ENCODE peak calls at places on chromosomes 7 and 10, in seven cellular contexts. Q is AG04449, E is pancreas, S is left lung, W is left ventricle myocardium inferior, F is cardiac fibroblast, J is Peyer's patch. V is an unnamed sample.

GRCh38 chr10:63588436-63589180 is 67.4 kb downstream of the REEP3 start:
- DNase-seq in Q (no peak), E (no peak), S (no peak), W (no peak), F (peak), J (no peak), V (no peak)

GRCh38 chr7:116588641-116589594 is 64.1 kb downstream of the CAV1 start:
- DNase-seq in Q (no peak), E (no peak), S (no peak), W (no peak), F (peak), J (no peak), V (no peak)

GRCh38 chr10:88618496-88618895 is 31.9 kb downstream of the LIPJ start:
- DNase-seq in Q (no peak), E (no peak), S (no peak), W (no peak), F (no peak), J (no peak), V (no peak)

GRCh38 chr7:57179776-57180415 is 47.7 kb upstream of the ZNF479 start:
- DNase-seq in Q (no peak), E (no peak), S (no peak), W (no peak), F (no peak), J (no peak), V (no peak)

GRCh38 chr7:139745330-139746143 is 32.3 kb downstream of the HIPK2 start:
- DNase-seq in Q (no peak), E (no peak), S (no peak), W (no peak), F (peak), J (no peak), V (no peak)

GRCh38 chr10:15624405-15625191 is 95.1 kb downstream of the ITGA8 start:
- DNase-seq in Q (peak), E (no peak), S (no peak), W (no peak), F (peak), J (no peak), V (peak)

GRCh38 chr10:34187201-34187600 is 627.9 kb downstream of the PARD3 start:
- DNase-seq in Q (no peak), E (no peak), S (no peak), W (no peak), F (peak), J (no peak), V (peak)

GRCh38 chr10:49756031-49756430 is 6.1 kb downstream of the OGDHL start:
- DNase-seq in Q (no peak), E (no peak), S (no peak), W (no peak), F (no peak), J (no peak), V (no peak)

GRCh38 chr10:100022403-100022802 is 12.7 kb upstream of the DNMBP start:
- DNase-seq in Q (no peak), E (no peak), S (no peak), W (no peak), F (no peak), J (no peak), V (no peak)

GRCh38 chr10:934746-935406 is 3.4 kb upstream of the LARP4B start:
- DNase-seq in Q (no peak), E (no peak), S (no peak), W (no peak), F (no peak), J (no peak), V (no peak)

GRCh38 chr7:144513332-144513731 is 109.8 kb upstream of the NOBOX start:
- DNase-seq in Q (no peak), E (no peak), S (no peak), W (no peak), F (peak), J (no peak), V (no peak)

GRCh38 chr10:89888647-89889046 is 187.3 kb downstream of the KIF20B start:
- DNase-seq in Q (no peak), E (no peak), S (no peak), W (no peak), F (no peak), J (peak), V (no peak)

GRCh38 chr10:75632750-75633462 is 201.5 kb downstream of the LRMDA start:
- DNase-seq in Q (no peak), E (no peak), S (no peak), W (peak), F (peak), J (no peak), V (no peak)

GRCh38 chr10:2791774-2792443 is 275.4 kb upstream of the PFKP start:
- DNase-seq in Q (no peak), E (no peak), S (no peak), W (no peak), F (no peak), J (no peak), V (no peak)

GRCh38 chr10:128629111-128630096 is 503.2 kb upstream of the MKI67 start:
- DNase-seq in Q (no peak), E (no peak), S (no peak), W (no peak), F (peak), J (no peak), V (no peak)

GRCh38 chr10:63247771-63248170 is 114.6 kb downstream of the NRBF2 start:
- DNase-seq in Q (no peak), E (no peak), S (no peak), W (no peak), F (peak), J (no peak), V (no peak)

GRCh38 chr10:17659328-17659727 is 15.4 kb downstream of the STAM start:
- DNase-seq in Q (no peak), E (no peak), S (no peak), W (no peak), F (no peak), J (no peak), V (no peak)

GRCh38 chr7:151249732-151250072 is 1.2 kb upstream of the SMARCD3 start:
- DNase-seq in Q (no peak), E (peak), S (peak), W (peak), F (peak), J (no peak), V (no peak)

GRCh38 chr10:69337312-69338132 is 59.2 kb downstream of the HK1 start:
- DNase-seq in Q (no peak), E (no peak), S (peak), W (peak), F (peak), J (no peak), V (peak)

GRCh38 chr10:43899224-43899959 is 250.7 kb upstream of the ZNF32 start:
- DNase-seq in Q (no peak), E (no peak), S (no peak), W (no peak), F (no peak), J (no peak), V (no peak)

GRCh38 chr7:73833251-73833919 is 2.6 kb downstream of the CLDN4 start:
- DNase-seq in Q (no peak), E (peak), S (peak), W (no peak), F (no peak), J (no peak), V (no peak)

GRCh38 chr10:97228130-97228774 is 42.5 kb upstream of the SLIT1 start:
- DNase-seq in Q (no peak), E (no peak), S (no peak), W (no peak), F (no peak), J (no peak), V (no peak)

GRCh38 chr10:3512263-3512662 is 272.7 kb downstream of the KLF6 start:
- DNase-seq in Q (no peak), E (no peak), S (no peak), W (no peak), F (no peak), J (no peak), V (no peak)

GRCh38 chr7:47465191-47465590 is 116.7 kb downstream of the TNS3 start:
- DNase-seq in Q (no peak), E (no peak), S (no peak), W (no peak), F (peak), J (no peak), V (no peak)

GRCh38 chr10:31706464-31706863 is 222.2 kb downstream of the ARHGAP12 start:
- DNase-seq in Q (no peak), E (no peak), S (no peak), W (no peak), F (no peak), J (no peak), V (no peak)

GRCh38 chr10:681670-682318 is 7.7 kb downstream of the DIP2C start:
- DNase-seq in Q (no peak), E (no peak), S (no peak), W (no peak), F (peak), J (no peak), V (no peak)

GRCh38 chr10:125156739-125157472 is 3.5 kb downstream of the CTBP2 start:
- DNase-seq in Q (no peak), E (peak), S (no peak), W (no peak), F (no peak), J (no peak), V (no peak)
- H3K4me3 ChIP-seq in Q (peak), E (peak), S (peak), W (peak), F (no peak), J (no peak), V (peak)

DNA sequence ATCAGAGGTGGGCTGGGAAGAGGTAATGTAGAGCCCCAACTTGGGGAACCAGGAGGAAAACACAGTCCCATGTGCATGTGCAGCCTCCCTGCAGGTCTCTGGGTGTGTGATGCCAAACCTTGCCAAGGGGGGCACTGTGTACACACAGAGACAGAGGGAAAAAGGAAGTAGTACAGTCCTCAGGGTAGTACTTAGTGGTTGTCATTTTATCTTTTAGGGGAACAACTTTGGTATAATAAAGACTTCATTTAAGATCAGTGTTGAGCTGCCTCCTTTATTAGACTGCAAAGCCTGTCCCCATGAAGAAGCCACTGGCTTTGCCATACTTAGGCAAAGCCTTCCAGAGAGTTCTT is 151.8 kb downstream of the CDH23 start:
- DNase-seq in Q (no peak), E (no peak), S (no peak), W (no peak), F (peak), J (no peak), V (no peak)
- TF ChIP-seq CTCF in Q (peak), E (no peak), S (peak), W (peak), F (peak), J (peak), V (peak)

GRCh38 chr7:156614434-156615264 is 25.9 kb upstream of the RNF32 start:
- DNase-seq in Q (no peak), E (no peak), S (no peak), W (no peak), F (no peak), J (no peak), V (no peak)

GRCh38 chr7:156618791-156619367 is 21.7 kb upstream of the RNF32 start:
- DNase-seq in Q (no peak), E (no peak), S (no peak), W (no peak), F (no peak), J (no peak), V (no peak)

GRCh38 chr7:156617215-156617614 is 23.4 kb upstream of the RNF32 start:
- DNase-seq in Q (no peak), E (no peak), S (no peak), W (no peak), F (no peak), J (no peak), V (no peak)

GRCh38 chr7:156618078-156618790 is 22.3 kb upstream of the RNF32 start:
- DNase-seq in Q (no peak), E (no peak), S (no peak), W (no peak), F (no peak), J (no peak), V (no peak)

GRCh38 chr7:156616269-156617202 is 24.0 kb upstream of the RNF32 start:
- DNase-seq in Q (no peak), E (no peak), S (no peak), W (no peak), F (no peak), J (no peak), V (no peak)
- H3K4me3 ChIP-seq in Q (no peak), E (no peak), S (peak), W (peak), F (no peak), J (no peak), V (no peak)

GRCh38 chr7:120955577-120956149 is 5.1 kb downstream of the ING3 start:
- DNase-seq in Q (no peak), E (no peak), S (no peak), W (no peak), F (no peak), J (no peak), V (no peak)
- TF ChIP-seq CTCF in Q (no peak), E (no peak), S (no peak), W (no peak), F (no peak), J (no peak), V (no peak)

GRCh38 chr10:103600325-103600724 is 106.8 kb downstream of the NEURL1 start:
- DNase-seq in Q (no peak), E (no peak), S (no peak), W (no peak), F (no peak), J (no peak), V (no peak)

GRCh38 chr10:103598654-103599115 is 105.2 kb downstream of the NEURL1 start:
- DNase-seq in Q (peak), E (no peak), S (no peak), W (no peak), F (peak), J (no peak), V (peak)

GRCh38 chr10:103599907-103600306 is 106.4 kb downstream of the NEURL1 start:
- DNase-seq in Q (no peak), E (no peak), S (no peak), W (no peak), F (no peak), J (no peak), V (no peak)

GRCh38 chr10:103600956-103601569 is 107.6 kb downstream of the NEURL1 start:
- DNase-seq in Q (no peak), E (no peak), S (no peak), W (no peak), F (no peak), J (no peak), V (no peak)

DNA sequence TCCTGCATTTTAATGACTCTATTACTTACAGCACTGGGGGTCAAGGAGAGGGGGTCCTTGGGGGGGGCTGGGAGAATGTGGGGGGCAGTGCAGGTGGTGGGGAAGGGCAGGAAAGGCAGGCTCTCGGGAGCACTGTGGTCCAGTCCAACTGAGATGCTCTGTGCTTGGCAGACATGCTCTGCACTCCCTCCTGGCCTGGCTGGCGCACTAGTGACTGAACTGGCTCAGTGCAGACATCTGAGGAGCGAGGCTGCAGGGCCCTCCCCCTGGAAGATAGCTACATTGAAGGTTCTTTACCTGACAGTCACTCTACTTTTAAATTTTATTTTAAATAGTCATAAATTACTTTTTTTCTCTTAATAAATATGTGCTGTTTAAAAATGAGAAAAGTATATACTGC is 105.7 kb downstream of the NEURL1 start:
- DNase-seq in Q (no peak), E (no peak), S (no peak), W (no peak), F (no peak), J (no peak), V (no peak)
- H3K4me3 ChIP-seq in Q (no peak), E (no peak), S (no peak), W (no peak), F (no peak), J (no peak), V (no peak)

DNA sequence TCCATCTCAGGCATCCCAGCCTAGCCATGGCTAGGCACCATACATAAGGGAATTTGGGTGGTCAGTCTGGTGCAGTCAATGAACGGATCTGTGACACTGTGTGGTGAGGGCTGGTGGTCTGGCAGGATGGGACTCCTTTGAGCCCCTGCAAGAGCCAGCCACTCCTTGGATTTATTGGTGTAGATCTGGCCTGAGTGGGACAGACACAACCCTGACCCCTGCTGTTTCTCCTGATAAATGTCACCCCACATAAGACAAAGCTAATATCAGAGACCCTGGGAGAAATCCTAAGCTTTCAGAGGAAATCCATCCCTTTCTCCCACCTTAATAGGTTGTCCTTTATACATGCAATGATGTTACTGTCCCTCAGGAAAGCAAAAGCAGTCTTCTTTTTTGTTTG is 2.3 kb downstream of the FBXO24 start:
- DNase-seq in Q (no peak), E (no peak), S (no peak), W (no peak), F (peak), J (no peak), V (no peak)
- TF ChIP-seq CTCF in Q (peak), E (no peak), S (no peak), W (peak), F (peak), J (peak), V (peak)

DNA sequence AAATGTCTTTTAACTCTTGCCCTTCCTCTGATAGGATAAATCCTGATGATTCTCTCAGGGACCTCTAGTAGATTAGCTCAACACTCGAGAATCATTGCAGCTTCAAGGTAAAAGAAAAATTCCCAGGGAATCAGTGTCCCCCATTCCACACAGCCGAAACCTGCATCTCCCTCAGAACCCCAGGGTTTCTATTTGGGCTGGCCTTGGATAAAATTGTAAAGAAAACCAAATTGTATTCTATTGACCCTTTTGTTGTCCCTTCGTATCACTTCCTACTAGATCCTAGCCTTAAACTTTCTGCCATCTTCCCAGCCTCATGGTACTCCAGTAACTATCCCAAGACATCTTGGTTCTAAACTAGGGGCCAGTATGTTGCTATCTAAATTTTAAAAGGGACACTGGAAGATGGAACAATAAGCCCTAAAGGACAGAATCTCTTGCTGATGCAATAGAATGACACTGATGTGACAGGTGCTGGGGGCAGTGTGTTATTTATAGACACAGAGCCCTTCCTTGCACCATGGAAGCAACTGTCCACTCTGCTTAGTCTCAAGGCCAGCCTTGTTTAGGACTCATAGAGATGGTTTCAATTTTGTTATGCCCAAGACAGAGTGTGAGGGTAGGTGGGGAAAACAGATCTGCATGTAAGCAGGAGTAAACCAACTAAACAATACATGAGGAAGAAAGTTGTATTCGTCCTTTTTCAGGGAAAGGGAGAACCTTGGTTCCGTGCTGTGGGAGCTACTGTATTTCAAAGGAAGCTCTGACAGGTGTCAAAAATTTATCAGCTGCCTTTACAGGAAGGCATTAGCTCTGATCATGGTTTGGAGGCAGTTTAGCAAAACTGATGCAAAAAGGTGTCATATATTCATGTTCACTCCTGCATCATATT is 7.6 kb downstream of the ASB15 start:
- DNase-seq in Q (no peak), E (no peak), S (no peak), W (no peak), F (no peak), J (no peak), V (no peak)
- H3K4me3 ChIP-seq in Q (no peak), E (no peak), S (no peak), W (no peak), F (no peak), J (no peak), V (no peak)

GRCh38 chr7:28417321-28417940 is 5.1 kb downstream of the CREB5 start:
- DNase-seq in Q (no peak), E (no peak), S (no peak), W (no peak), F (no peak), J (no peak), V (no peak)
- TF ChIP-seq CTCF in Q (no peak), E (no peak), S (no peak), W (no peak), F (no peak), J (no peak), V (no peak)

GRCh38 chr7:128120976-128121490 is 89.8 kb upstream of the LRRC4 start:
- DNase-seq in Q (no peak), E (no peak), S (no peak), W (no peak), F (no peak), J (no peak), V (no peak)
- H3K4me3 ChIP-seq in Q (no peak), E (no peak), S (no peak), W (no peak), F (no peak), J (no peak), V (no peak)

GRCh38 chr10:122986340-122986739 is 6.1 kb downstream of the PSTK start:
- DNase-seq in Q (no peak), E (no peak), S (no peak), W (no peak), F (no peak), J (no peak), V (no peak)

GRCh38 chr10:122980209-122981065 is at the start of gene PSTK:
- DNase-seq in Q (peak), E (peak), S (peak), W (peak), F (peak), J (peak), V (peak)

GRCh38 chr10:122984708-122985107 is 4.5 kb downstream of the PSTK start:
- DNase-seq in Q (no peak), E (no peak), S (no peak), W (no peak), F (no peak), J (no peak), V (no peak)

GRCh38 chr10:122983898-122984297 is 3.7 kb downstream of the PSTK start:
- DNase-seq in Q (no peak), E (no peak), S (no peak), W (no peak), F (no peak), J (no peak), V (no peak)

GRCh38 chr10:122981066-122981464 is 864 bp downstream of the PSTK start:
- DNase-seq in Q (peak), E (no peak), S (no peak), W (no peak), F (peak), J (no peak), V (no peak)
- TF ChIP-seq CTCF in Q (peak), E (peak), S (peak), W (peak), F (peak), J (peak), V (peak)